ENCODE peak calls at places on chromosomes 12 and 14, in ten cellular contexts. I is fibroblast of pulmonary artery; D is Calu3; J is MCF 10A; C is RPMI7951; O is non-pigmented ciliary epithelial cell; M is ovary; R is stimulated activated CD8-positive, alpha-beta memory T cell treated with anti-CD3 and anti-CD28 coated beads, Interleukin-12 subunit alpha, Interleukin-12 subunit beta, amount 100 ng/mL, for 4 hours; U is amygdala; F is stimulated activated CD4-positive, alpha-beta T cell treated with anti-CD3 and anti-CD28 coated beads, Interleukin-1b, Interleukin-23, amount 100 ng/mL, for 48 hours. K is an unnamed sample.

GRCh38 chr12:21183721-21184275 is 52.8 kb downstream of the SLCO1B1 start:
- DNase-seq in I (no peak), D (no peak), J (no peak), C (no peak), O (no peak), M (no peak), R (no peak), U (no peak), F (no peak), K (peak; percentile 1)

GRCh38 chr14:62126885-62127478 is 364.8 kb downstream of the SNAPC1 start:
- DNase-seq in I (peak; percentile 78), D (peak; percentile 27), J (peak; percentile 69), C (peak; percentile 42), O (peak; percentile 20), M (no peak), R (no peak), U (no peak), F (no peak), K (peak; percentile 62)

GRCh38 chr14:89093083-89093482 is 268.6 kb downstream of the TTC8 start:
- DNase-seq in I (peak; percentile 6), D (no peak), J (no peak), C (no peak), O (no peak), M (no peak), R (no peak), U (no peak), F (no peak), K (no peak)

GRCh38 chr14:24313912-24314311 is 2.6 kb downstream of the LTB4R start:
- DNase-seq in I (no peak), D (no peak), J (no peak), C (no peak), O (no peak), M (no peak), R (no peak), U (no peak), F (no peak), K (no peak)

GRCh38 chr12:122026706-122027328 is 5.1 kb downstream of the BCL7A start:
- DNase-seq in I (no peak), D (no peak), J (no peak), C (no peak), O (no peak), M (no peak), R (no peak), U (no peak), F (no peak), K (no peak)

GRCh38 chr12:87991483-87991882 is 37.7 kb downstream of the C12orf50 start:
- DNase-seq in I (no peak), D (no peak), J (no peak), C (no peak), O (no peak), M (no peak), R (no peak), U (no peak), F (no peak), K (no peak)

GRCh38 chr12:65300679-65301349 is 22.3 kb downstream of the MSRB3 start:
- DNase-seq in I (peak; percentile 36), D (peak; percentile 69), J (peak; percentile 41), C (peak; percentile 66), O (no peak), M (no peak), R (no peak), U (no peak), F (no peak), K (peak; percentile 50)

GRCh38 chr12:29516431-29516875 is 19.0 kb upstream of the OVCH1 start:
- DNase-seq in I (peak; percentile 49), D (no peak), J (no peak), C (peak; percentile 10), O (peak; percentile 44), M (no peak), R (no peak), U (no peak), F (no peak), K (peak; percentile 2)

GRCh38 chr12:102376251-102376747 is 104.1 kb downstream of the IGF1 start:
- DNase-seq in I (peak; percentile 18), D (no peak), J (peak; percentile 22), C (no peak), O (no peak), M (no peak), R (no peak), U (no peak), F (no peak), K (peak; percentile 9)

GRCh38 chr12:911191-911826 is 38.2 kb downstream of the RAD52 start:
- DNase-seq in I (no peak), D (no peak), J (no peak), C (no peak), O (no peak), M (no peak), R (no peak), U (no peak), F (no peak), K (no peak)

GRCh38 chr14:52356025-52356424 is 41.9 kb downstream of the PTGER2 start:
- DNase-seq in I (peak; percentile 13), D (no peak), J (peak; percentile 94), C (peak; percentile 34), O (no peak), M (no peak), R (no peak), U (no peak), F (no peak), K (peak; percentile 28)

GRCh38 chr14:24032727-24033418 is 18.9 kb upstream of the CARMIL3 start:
- DNase-seq in I (peak; percentile 92), D (peak; percentile 20), J (peak; percentile 91), C (peak; percentile 63), O (peak; percentile 47), M (no peak), R (no peak), U (no peak), F (no peak), K (peak; percentile 59)

GRCh38 chr12:59938190-59938962 is 342.5 kb downstream of the SLC16A7 start:
- DNase-seq in I (no peak), D (no peak), J (no peak), C (no peak), O (no peak), M (no peak), R (no peak), U (no peak), F (no peak), K (no peak)

GRCh38 chr12:123278150-123278627 is 6.5 kb upstream of the CDK2AP1 start:
- DNase-seq in I (no peak), D (no peak), J (no peak), C (no peak), O (no peak), M (no peak), R (no peak), U (no peak), F (no peak), K (no peak)

GRCh38 chr12:2693204-2693860 is 101.4 kb upstream of the FKBP4 start:
- DNase-seq in I (no peak), D (no peak), J (no peak), C (no peak), O (no peak), M (no peak), R (no peak), U (no peak), F (no peak), K (no peak)

GRCh38 chr12:22406622-22407021 is 72.1 kb upstream of the ST8SIA1 start:
- DNase-seq in I (no peak), D (no peak), J (no peak), C (no peak), O (no peak), M (no peak), R (no peak), U (no peak), F (no peak), K (no peak)

GRCh38 chr12:25935355-25936144 is 22.9 kb upstream of the RASSF8 start:
- DNase-seq in I (no peak), D (no peak), J (no peak), C (no peak), O (no peak), M (no peak), R (no peak), U (no peak), F (no peak), K (peak; percentile 13)

GRCh38 chr14:84468153-84468552 is 1061.8 kb upstream of the FLRT2 start:
- DNase-seq in I (no peak), D (no peak), J (no peak), C (peak; percentile 8), O (no peak), M (no peak), R (no peak), U (no peak), F (no peak), K (peak; percentile 47)

GRCh38 chr12:77814361-77814760 is 16.3 kb upstream of the NAV3 start:
- DNase-seq in I (no peak), D (no peak), J (no peak), C (no peak), O (no peak), M (no peak), R (no peak), U (no peak), F (no peak), K (no peak)

GRCh38 chr14:73613046-73613383 is 698 bp downstream of the ACOT6 start:
- DNase-seq in I (no peak), D (no peak), J (no peak), C (no peak), O (no peak), M (no peak), R (no peak), U (no peak), F (no peak), K (no peak)

GRCh38 chr14:104040539-104040938 is 45.0 kb upstream of the ASPG start:
- DNase-seq in I (no peak), D (no peak), J (no peak), C (no peak), O (no peak), M (no peak), R (no peak), U (no peak), F (no peak), K (no peak)

GRCh38 chr12:114735680-114736374 is 51.9 kb upstream of the TBX3 start:
- DNase-seq in I (no peak), D (no peak), J (no peak), C (no peak), O (no peak), M (no peak), R (no peak), U (no peak), F (no peak), K (no peak)

GRCh38 chr14:91253795-91254323 is 9.4 kb upstream of the GPR68 start:
- DNase-seq in I (no peak), D (no peak), J (no peak), C (no peak), O (no peak), M (no peak), R (no peak), U (no peak), F (no peak), K (no peak)

GRCh38 chr14:23405096-23405495 is 3.0 kb downstream of the MYH6 start:
- DNase-seq in I (no peak), D (no peak), J (no peak), C (no peak), O (no peak), M (no peak), R (no peak), U (no peak), F (no peak), K (no peak)

GRCh38 chr14:34262511-34262910 is 199.5 kb downstream of the SPTSSA start:
- DNase-seq in I (peak; percentile 12), D (no peak), J (no peak), C (no peak), O (no peak), M (no peak), R (no peak), U (no peak), F (no peak), K (no peak)

GRCh38 chr14:36857842-36858445 is 196.3 kb downstream of the PAX9 start:
- DNase-seq in I (no peak), D (no peak), J (no peak), C (no peak), O (no peak), M (no peak), R (no peak), U (no peak), F (no peak), K (no peak)

GRCh38 chr12:6425588-6426531 is 18.9 kb upstream of the CD27 start:
- DNase-seq in I (no peak), D (no peak), J (no peak), C (no peak), O (no peak), M (peak; percentile 42), R (no peak), U (no peak), F (peak; percentile 45), K (no peak)

K was measured in EL.